ENCODE peak calls at places on chromosome 10, in ten cellular contexts. P is mucosa of descending colon, V is GM13976, O is pancreas, I is IMR-90, Y is cardiac fibroblast, H is neural progenitor cell, W is fibroblast of the aortic adventitia, R is AG10803, E is ovary. M is an unnamed sample.
A peak's percentile ranks its signal among the peaks of the same experiment; 100 is the strongest.

GRCh38 chr10:16867990-16868389 is 50.8 kb upstream of the RSU1 start:
- DNase-seq in P (no peak), V (no peak), O (no peak), I (no peak), Y (no peak), H (peak; percentile 12), W (no peak), R (no peak), E (no peak), M (no peak)

GRCh38 chr10:29604291-29604825 is 30.4 kb downstream of the SVIL start:
- DNase-seq in P (no peak), V (no peak), O (no peak), I (no peak), Y (no peak), H (no peak), W (no peak), R (no peak), E (no peak), M (no peak)

GRCh38 chr10:22285130-22285529 is 31.1 kb upstream of the COMMD3 start:
- DNase-seq in P (no peak), V (no peak), O (no peak), I (no peak), Y (no peak), H (no peak), W (no peak), R (no peak), E (no peak), M (no peak)

GRCh38 chr10:7787150-7787856 is 490 bp downstream of the KIN start:
- DNase-seq in P (no peak), V (no peak), O (no peak), I (peak; percentile 24), Y (peak; percentile 35), H (no peak), W (peak; percentile 30), R (peak; percentile 17), E (no peak), M (no peak)

GRCh38 chr10:83229991-83230390 is 909.3 kb upstream of the GHITM start:
- DNase-seq in P (no peak), V (no peak), O (no peak), I (no peak), Y (no peak), H (peak; percentile 12), W (no peak), R (no peak), E (no peak), M (no peak)

GRCh38 chr10:50636576-50636975 is 12.8 kb upstream of the SGMS1 start:
- DNase-seq in P (no peak), V (no peak), O (no peak), I (no peak), Y (no peak), H (no peak), W (no peak), R (no peak), E (no peak), M (no peak)

GRCh38 chr10:4651404-4652037 is 174.5 kb upstream of the AKR1E2 start:
- DNase-seq in P (no peak), V (no peak), O (no peak), I (no peak), Y (peak; percentile 18), H (no peak), W (no peak), R (no peak), E (no peak), M (no peak)

GRCh38 chr10:12934777-12935176 is 66.7 kb downstream of the CCDC3 start:
- DNase-seq in P (no peak), V (no peak), O (no peak), I (peak; percentile 46), Y (peak; percentile 68), H (no peak), W (peak; percentile 45), R (peak; percentile 12), E (no peak), M (no peak)

GRCh38 chr10:68982389-68982788 is 6.2 kb upstream of the KIFBP start:
- DNase-seq in P (no peak), V (no peak), O (no peak), I (no peak), Y (no peak), H (no peak), W (no peak), R (no peak), E (no peak), M (no peak)

DNA sequence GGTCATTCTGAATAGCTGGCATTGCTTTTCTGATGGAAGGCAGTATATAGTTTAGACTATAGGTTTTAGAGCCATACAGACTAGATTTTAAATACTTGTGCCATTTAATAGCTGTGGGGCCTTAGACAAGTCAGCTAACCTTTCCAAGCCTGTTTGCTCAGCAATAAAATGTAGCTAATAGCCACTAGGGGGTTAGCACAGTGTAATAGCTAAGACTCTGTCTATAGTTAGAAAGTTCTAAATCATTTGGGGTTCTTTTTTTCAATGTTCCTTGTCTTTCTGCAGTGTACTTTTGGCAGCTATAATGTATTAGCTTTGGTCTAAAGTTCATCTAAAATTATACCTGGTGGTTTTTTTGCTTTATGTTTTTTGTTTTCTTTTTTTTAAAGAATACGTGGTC is 7.5 kb upstream of the KIFBP start:
- DNase-seq in P (no peak), V (no peak), O (no peak), I (no peak), Y (peak; percentile 24), H (no peak), W (no peak), R (no peak), E (no peak), M (no peak)
- TF ChIP-seq CTCF in P (no peak), V (no peak), O (no peak), I (peak; percentile 13), Y (peak; percentile 38), H (peak; percentile 39), W (no peak), R (peak; percentile 33), E (no peak), M (no peak)

GRCh38 chr10:70540789-70541360 is 61.7 kb downstream of the PRF1 start:
- DNase-seq in P (no peak), V (no peak), O (no peak), I (no peak), Y (no peak), H (no peak), W (no peak), R (no peak), E (no peak), M (no peak)
- TF ChIP-seq CTCF in P (no peak), V (no peak), O (no peak), I (no peak), Y (no peak), H (no peak), W (no peak), R (no peak), E (no peak), M (no peak)

DNA sequence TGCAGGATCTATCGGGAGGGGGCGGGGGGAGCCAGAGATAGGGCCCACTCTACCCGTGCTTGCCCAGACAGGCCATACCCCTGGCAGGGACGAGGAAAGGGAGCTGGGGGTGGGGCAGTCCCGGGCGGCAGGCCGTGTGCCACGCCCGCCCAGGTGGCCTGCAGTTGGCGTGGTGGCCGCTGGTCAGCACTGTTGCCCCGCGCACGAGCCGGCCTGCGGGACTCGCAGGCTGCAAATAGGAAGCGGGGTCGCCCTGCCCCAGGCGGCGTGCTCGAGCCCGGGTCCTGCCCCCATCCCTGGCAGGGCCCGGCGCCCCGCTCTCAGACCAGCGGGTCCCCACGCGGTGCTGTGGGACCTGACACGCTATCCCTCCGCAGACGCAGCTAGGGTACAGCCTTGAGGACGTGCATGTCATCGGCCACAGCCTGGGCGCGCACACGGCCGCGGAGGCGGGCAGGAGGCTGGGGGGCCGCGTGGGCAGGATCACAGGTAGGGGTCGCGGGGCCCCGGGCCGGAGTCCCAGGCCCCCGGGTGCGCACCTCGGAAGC is 6.7 kb downstream of the PNLIPRP2 start:
- DNase-seq in P (peak; percentile 72), V (no peak), O (peak; percentile 73), I (no peak), Y (no peak), H (peak; percentile 88), W (no peak), R (no peak), E (peak; percentile 67), M (no peak)
- TF ChIP-seq CTCF in P (peak; percentile 21), V (no peak), O (no peak), I (peak; percentile 31), Y (peak; percentile 3), H (peak; percentile 67), W (peak; percentile 30), R (peak; percentile 3), E (peak; percentile 56), M (peak; percentile 33)

GRCh38 chr10:123269675-123270074 is 115.5 kb downstream of the BUB3 start:
- DNase-seq in P (no peak), V (no peak), O (no peak), I (no peak), Y (no peak), H (no peak), W (no peak), R (no peak), E (no peak), M (no peak)

GRCh38 chr10:123274513-123275182 is 120.4 kb downstream of the BUB3 start:
- DNase-seq in P (no peak), V (no peak), O (no peak), I (no peak), Y (no peak), H (peak; percentile 7), W (no peak), R (no peak), E (no peak), M (no peak)

GRCh38 chr10:123270221-123270620 is 116.0 kb downstream of the BUB3 start:
- DNase-seq in P (no peak), V (no peak), O (no peak), I (peak; percentile 25), Y (peak; percentile 68), H (no peak), W (peak; percentile 97), R (peak; percentile 58), E (no peak), M (peak; percentile 37)

GRCh38 chr10:123270806-123271205 is 116.6 kb downstream of the BUB3 start:
- DNase-seq in P (no peak), V (no peak), O (no peak), I (no peak), Y (no peak), H (no peak), W (no peak), R (no peak), E (no peak), M (no peak)

DNA sequence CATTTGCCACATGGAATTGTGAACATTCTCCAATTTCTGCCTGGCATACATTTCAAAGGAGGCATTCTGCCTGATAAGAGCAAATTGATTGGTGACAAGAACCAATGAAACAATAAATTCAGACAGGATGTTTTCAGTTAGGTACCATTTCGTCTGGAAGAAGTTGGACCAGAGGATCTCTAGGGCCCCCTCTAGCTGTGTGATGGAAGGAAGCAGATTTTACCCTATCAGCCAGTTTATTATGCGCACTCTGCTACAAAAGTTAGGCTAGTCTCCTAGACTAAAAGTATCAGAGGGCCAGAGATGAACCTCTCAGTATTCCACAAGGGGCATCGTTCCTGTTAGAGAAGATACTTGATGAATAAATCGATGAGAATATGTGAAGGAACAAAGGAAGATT is 118.0 kb downstream of the BUB3 start:
- DNase-seq in P (no peak), V (no peak), O (no peak), I (no peak), Y (no peak), H (no peak), W (no peak), R (no peak), E (no peak), M (no peak)
- TF ChIP-seq CTCF in P (no peak), V (no peak), O (no peak), I (no peak), Y (peak; percentile 10), H (peak; percentile 36), W (peak; percentile 30), R (no peak), E (no peak), M (peak; percentile 18)

GRCh38 chr10:26622891-26623290 is 74.6 kb upstream of the PDSS1 start:
- DNase-seq in P (no peak), V (no peak), O (no peak), I (no peak), Y (no peak), H (no peak), W (no peak), R (no peak), E (no peak), M (no peak)
- TF ChIP-seq CTCF in P (no peak), V (no peak), O (no peak), I (no peak), Y (no peak), H (no peak), W (no peak), R (no peak), E (no peak), M (no peak)